ENCODE peak calls at places on chromosome 20, in seven cellular contexts. O, S, W, X, F, K and A are unnamed samples.

GRCh38 chr20:19070681-19071441 is 141.6 kb upstream of the SLC24A3 start:
- DNase-seq in O (no peak), S (no peak), W (no peak), X (no peak), F (no peak), K (no peak), A (no peak)

GRCh38 chr20:33053291-33054106 is at the start of gene BPIFB3:
- DNase-seq in O (no peak), S (no peak), W (no peak), X (no peak), F (no peak), K (no peak), A (no peak)

GRCh38 chr20:44204156-44204831 is 6.3 kb downstream of the OSER1 start:
- DNase-seq in O (no peak), S (peak; percentile 74), W (peak; percentile 92), X (peak; percentile 87), F (peak; percentile 88), K (no peak), A (no peak)

GRCh38 chr20:61105395-61105794 is 146.7 kb upstream of the CDH4 start:
- DNase-seq in O (no peak), S (no peak), W (no peak), X (no peak), F (no peak), K (no peak), A (no peak)

GRCh38 chr20:48076772-48077171 is 291.5 kb upstream of the SULF2 start:
- DNase-seq in O (no peak), S (no peak), W (no peak), X (no peak), F (no peak), K (no peak), A (no peak)

GRCh38 chr20:57030611-57031600 is 235.5 kb downstream of the BMP7 start:
- DNase-seq in O (no peak), S (no peak), W (peak; percentile 69), X (no peak), F (peak; percentile 95), K (no peak), A (no peak)

GRCh38 chr20:49599746-49600113 is 31.8 kb upstream of the PTGIS start:
- DNase-seq in O (no peak), S (no peak), W (no peak), X (no peak), F (no peak), K (no peak), A (no peak)

GRCh38 chr20:46751856-46752255 is 42.4 kb downstream of the SLC2A10 start:
- DNase-seq in O (no peak), S (no peak), W (no peak), X (peak; percentile 38), F (no peak), K (no peak), A (no peak)

GRCh38 chr20:62312662-62312977 is 9.8 kb downstream of the ADRM1 start:
- DNase-seq in O (no peak), S (no peak), W (no peak), X (no peak), F (no peak), K (no peak), A (no peak)

GRCh38 chr20:19121463-19121862 is 91.0 kb upstream of the SLC24A3 start:
- DNase-seq in O (no peak), S (no peak), W (no peak), X (no peak), F (no peak), K (no peak), A (no peak)

GRCh38 chr20:64146936-64147451 is 17.3 kb upstream of the MYT1 start:
- DNase-seq in O (no peak), S (no peak), W (no peak), X (no peak), F (no peak), K (no peak), A (no peak)

DNA sequence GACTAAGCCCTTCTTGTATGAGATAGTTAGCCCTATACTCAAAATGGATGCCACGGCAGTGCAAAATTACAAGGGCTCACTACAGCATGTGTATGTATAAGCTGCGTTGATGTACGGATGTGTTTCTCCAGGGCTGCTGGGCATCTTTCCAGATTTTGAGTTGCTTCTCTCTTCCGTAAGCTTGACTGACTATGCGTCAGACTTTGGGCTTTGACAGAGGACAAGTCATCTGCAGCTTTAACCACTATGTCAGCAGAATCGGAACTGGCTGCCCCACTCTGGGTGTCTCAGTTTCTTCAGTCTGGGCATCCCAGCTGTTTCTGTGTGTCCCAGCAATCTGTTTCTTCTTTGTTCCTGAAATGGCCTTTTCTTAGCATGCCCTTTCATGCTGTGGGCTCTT is 241.6 kb downstream of the BTBD3 start:
- DNase-seq in O (no peak), S (no peak), W (no peak), X (no peak), F (no peak), K (no peak), A (no peak)
- H3K9me3 ChIP-seq in O (no peaks in the 10 kb centered on the region), S (no peaks in the 10 kb centered on the region), W (no peaks in the 10 kb centered on the region), X (no peaks in the 10 kb centered on the region), F (peaks cover 4% of the 10 kb centered on the region), K (no peaks in the 10 kb centered on the region), A (no peaks in the 10 kb centered on the region)

DNA sequence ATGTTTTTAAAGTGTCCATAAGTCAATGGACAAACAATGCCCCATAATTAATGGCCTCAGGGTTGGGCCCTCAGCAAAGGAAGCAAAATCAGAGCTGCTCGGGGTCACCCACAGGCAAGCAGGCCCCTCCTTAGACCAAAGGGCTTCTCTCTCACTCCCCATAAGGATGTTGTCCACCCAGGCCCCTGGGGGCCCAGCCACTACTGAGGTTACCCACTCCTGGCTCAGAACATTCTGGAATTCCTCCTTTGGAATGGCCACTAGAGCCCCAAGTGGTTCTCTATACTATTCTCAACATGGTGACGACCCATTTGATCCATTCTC is 50.9 kb downstream of the BANF2 start:
- DNase-seq in O (no peak), S (no peak), W (no peak), X (no peak), F (no peak), K (no peak), A (no peak)
- H3K9me3 ChIP-seq in O (no peaks in the 10 kb centered on the region), S (no peaks in the 10 kb centered on the region), W (peaks cover 5% of the 10 kb centered on the region), X (no peaks in the 10 kb centered on the region), F (no peaks in the 10 kb centered on the region), K (no peaks in the 10 kb centered on the region), A (no peaks in the 10 kb centered on the region)

DNA sequence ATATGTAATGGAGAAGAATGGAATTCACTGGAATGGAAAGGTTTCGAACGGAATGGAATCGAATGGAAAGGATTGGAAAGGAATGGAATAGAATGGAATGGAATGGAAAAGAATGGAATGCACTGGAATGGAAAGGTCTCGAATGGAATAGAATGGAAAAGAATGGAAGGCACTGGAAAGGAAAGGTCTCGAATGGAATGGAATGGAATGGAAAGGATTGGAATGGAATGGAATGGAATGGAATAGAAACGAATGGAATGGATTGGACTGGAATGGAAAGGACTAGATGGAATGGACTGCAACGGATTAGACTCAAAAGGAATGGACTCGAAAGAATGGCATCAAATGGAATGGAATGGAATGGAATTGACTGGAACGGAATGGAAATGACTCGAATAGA is 20.5 kb upstream of the DEFB115 start:
- DNase-seq in O (no peak), S (no peak), W (no peak), X (no peak), F (no peak), K (no peak), A (no peak)
- H3K9me3 ChIP-seq in O (peaks cover 94% of the 10 kb centered on the region), S (peaks cover 83% of the 10 kb centered on the region), W (peaks cover 25% of the 10 kb centered on the region), X (peaks cover 5% of the 10 kb centered on the region), F (peaks cover 35% of the 10 kb centered on the region), K (peaks cover 98% of the 10 kb centered on the region), A (peaks cover 23% of the 10 kb centered on the region)

GRCh38 chr20:55882922-55883321 is 122.4 kb downstream of the CBLN4 start:
- DNase-seq in O (no peak), S (no peak), W (no peak), X (no peak), F (no peak), K (no peak), A (no peak)

GRCh38 chr20:55882286-55882685 is 123.0 kb downstream of the CBLN4 start:
- DNase-seq in O (no peak), S (no peak), W (no peak), X (no peak), F (no peak), K (no peak), A (no peak)

GRCh38 chr20:55880361-55880760 is 125.0 kb downstream of the CBLN4 start:
- DNase-seq in O (no peak), S (no peak), W (no peak), X (no peak), F (no peak), K (no peak), A (no peak)

GRCh38 chr20:55881204-55881603 is 124.1 kb downstream of the CBLN4 start:
- DNase-seq in O (no peak), S (no peak), W (no peak), X (no peak), F (no peak), K (no peak), A (no peak)
- H3K9me3 ChIP-seq in O (no peaks in the 10 kb centered on the region), S (peaks cover 17% of the 10 kb centered on the region), W (no peaks in the 10 kb centered on the region), X (no peaks in the 10 kb centered on the region), F (peaks cover 6% of the 10 kb centered on the region), K (no peaks in the 10 kb centered on the region), A (no peaks in the 10 kb centered on the region)